ENCODE peak calls at places on chromosomes 13 and 19, in six cellular contexts. One of them, this sample, is unnamed.

GRCh38 chr13:50672025-50672424 is 171.5 kb downstream of the DLEU7 start:
- DNase-seq in endodermal cell: peak; percentile 3
- DNase-seq in thoracic aorta: no peak
- DNase-seq in breast epithelium: no peak
- DNase-seq in keratinocyte: no peak
- DNase-seq in vagina: no peak
- DNase-seq in this sample: no peak

GRCh38 chr19:3618144-3618810 is 8.3 kb downstream of the CACTIN start:
- DNase-seq in endodermal cell: peak; percentile 89
- DNase-seq in thoracic aorta: no peak
- DNase-seq in breast epithelium: no peak
- DNase-seq in keratinocyte: no peak
- DNase-seq in vagina: no peak
- DNase-seq in this sample: peak; percentile 62

GRCh38 chr19:13401388-13401787 is 104.9 kb downstream of the CACNA1A start:
- DNase-seq in endodermal cell: peak; percentile 70
- DNase-seq in thoracic aorta: no peak
- DNase-seq in breast epithelium: no peak
- DNase-seq in keratinocyte: peak; percentile 15
- DNase-seq in vagina: no peak
- DNase-seq in this sample: no peak

GRCh38 chr13:45809810-45810394 is 41.7 kb downstream of the SIAH3 start:
- DNase-seq in endodermal cell: peak; percentile 38
- DNase-seq in thoracic aorta: no peak
- DNase-seq in breast epithelium: no peak
- DNase-seq in keratinocyte: no peak
- DNase-seq in vagina: no peak
- DNase-seq in this sample: no peak

GRCh38 chr19:55703790-55704215 is 28.8 kb downstream of the EPN1 start:
- DNase-seq in endodermal cell: peak; percentile 90
- DNase-seq in thoracic aorta: no peak
- DNase-seq in breast epithelium: no peak
- DNase-seq in keratinocyte: no peak
- DNase-seq in vagina: no peak
- DNase-seq in this sample: peak; percentile 22

GRCh38 chr13:41696163-41697003 is 239.0 kb downstream of the RGCC start:
- DNase-seq in endodermal cell: peak; percentile 48
- DNase-seq in thoracic aorta: no peak
- DNase-seq in breast epithelium: no peak
- DNase-seq in keratinocyte: peak; percentile 78
- DNase-seq in vagina: no peak
- DNase-seq in this sample: no peak

GRCh38 chr13:66537417-66537816 is 692.7 kb downstream of the PCDH9 start:
- DNase-seq in endodermal cell: no peak
- DNase-seq in thoracic aorta: no peak
- DNase-seq in breast epithelium: no peak
- DNase-seq in keratinocyte: no peak
- DNase-seq in vagina: no peak
- DNase-seq in this sample: no peak

GRCh38 chr13:72290962-72291681 is 424.1 kb upstream of the DACH1 start:
- DNase-seq in endodermal cell: peak; percentile 56
- DNase-seq in thoracic aorta: no peak
- DNase-seq in breast epithelium: no peak
- DNase-seq in keratinocyte: peak; percentile 21
- DNase-seq in vagina: no peak
- DNase-seq in this sample: no peak

GRCh38 chr19:39032164-39032918 is at the start of gene FBXO27:
- DNase-seq in endodermal cell: peak; percentile 91
- DNase-seq in thoracic aorta: no peak
- DNase-seq in breast epithelium: peak; percentile 19
- DNase-seq in keratinocyte: no peak
- DNase-seq in vagina: no peak
- DNase-seq in this sample: no peak

GRCh38 chr13:37870895-37871550 is 1.5 kb upstream of the TRPC4 start:
- DNase-seq in endodermal cell: peak; percentile 77
- DNase-seq in thoracic aorta: no peak
- DNase-seq in breast epithelium: no peak
- DNase-seq in keratinocyte: no peak
- DNase-seq in vagina: no peak
- DNase-seq in this sample: no peak

GRCh38 chr19:29704562-29705558 is 10.2 kb downstream of the C19orf12 start:
- DNase-seq in endodermal cell: no peak
- DNase-seq in thoracic aorta: no peak
- DNase-seq in breast epithelium: no peak
- DNase-seq in keratinocyte: no peak
- DNase-seq in vagina: no peak
- DNase-seq in this sample: no peak

GRCh38 chr19:53772943-53773342 is 51.2 kb downstream of the NLRP12 start:
- DNase-seq in endodermal cell: peak; percentile 93
- DNase-seq in thoracic aorta: peak; percentile 9
- DNase-seq in breast epithelium: peak; percentile 21
- DNase-seq in keratinocyte: no peak
- DNase-seq in vagina: no peak
- DNase-seq in this sample: peak; percentile 22

GRCh38 chr13:31053098-31053497 is 108.6 kb downstream of the HSPH1 start:
- DNase-seq in endodermal cell: peak; percentile 38
- DNase-seq in thoracic aorta: no peak
- DNase-seq in breast epithelium: peak; percentile 76
- DNase-seq in keratinocyte: no peak
- DNase-seq in vagina: no peak
- DNase-seq in this sample: no peak

GRCh38 chr19:51777570-51778460 is 16.8 kb downstream of the FPR2 start:
- DNase-seq in endodermal cell: peak; percentile 81
- DNase-seq in thoracic aorta: no peak
- DNase-seq in breast epithelium: peak; percentile 23
- DNase-seq in keratinocyte: no peak
- DNase-seq in vagina: no peak
- DNase-seq in this sample: peak; percentile 37

GRCh38 chr13:28983661-28984060 is 163.5 kb downstream of the MTUS2 start:
- DNase-seq in endodermal cell: peak; percentile 66
- DNase-seq in thoracic aorta: no peak
- DNase-seq in breast epithelium: no peak
- DNase-seq in keratinocyte: no peak
- DNase-seq in vagina: no peak
- DNase-seq in this sample: no peak

GRCh38 chr19:40778045-40778864 is at the start of gene RAB4B:
- DNase-seq in endodermal cell: peak; percentile 100
- DNase-seq in thoracic aorta: peak; percentile 99
- DNase-seq in breast epithelium: peak; percentile 100
- DNase-seq in keratinocyte: peak; percentile 99
- DNase-seq in vagina: peak; percentile 99
- DNase-seq in this sample: peak; percentile 100

GRCh38 chr13:91805605-91806004 is 407.2 kb downstream of the GPC5 start:
- DNase-seq in endodermal cell: no peak
- DNase-seq in thoracic aorta: no peak
- DNase-seq in breast epithelium: no peak
- DNase-seq in keratinocyte: no peak
- DNase-seq in vagina: no peak
- DNase-seq in this sample: no peak

GRCh38 chr19:16142032-16142580 is 1.4 kb upstream of the HSH2D start:
- DNase-seq in endodermal cell: no peak
- DNase-seq in thoracic aorta: no peak
- DNase-seq in breast epithelium: no peak
- DNase-seq in keratinocyte: no peak
- DNase-seq in vagina: no peak
- DNase-seq in this sample: no peak

GRCh38 chr13:91776650-91777193 is 378.3 kb downstream of the GPC5 start:
- DNase-seq in endodermal cell: no peak
- DNase-seq in thoracic aorta: no peak
- DNase-seq in breast epithelium: no peak
- DNase-seq in keratinocyte: no peak
- DNase-seq in vagina: no peak
- DNase-seq in this sample: no peak

GRCh38 chr13:42486711-42487198 is 87.2 kb upstream of the TNFSF11 start:
- DNase-seq in endodermal cell: no peak
- DNase-seq in thoracic aorta: no peak
- DNase-seq in breast epithelium: no peak
- DNase-seq in keratinocyte: no peak
- DNase-seq in vagina: no peak
- DNase-seq in this sample: no peak

GRCh38 chr13:42040730-42041016 is 7.8 kb upstream of the DGKH start:
- DNase-seq in endodermal cell: no peak
- DNase-seq in thoracic aorta: no peak
- DNase-seq in breast epithelium: no peak
- DNase-seq in keratinocyte: no peak
- DNase-seq in vagina: no peak
- DNase-seq in this sample: no peak

GRCh38 chr19:45629704-45630103 is 9.5 kb downstream of the EML2 start:
- DNase-seq in endodermal cell: no peak
- DNase-seq in thoracic aorta: no peak
- DNase-seq in breast epithelium: no peak
- DNase-seq in keratinocyte: no peak
- DNase-seq in vagina: no peak
- DNase-seq in this sample: no peak

GRCh38 chr19:15249912-15250634 is 17.8 kb upstream of the EPHX3 start:
- DNase-seq in endodermal cell: no peak
- DNase-seq in thoracic aorta: peak; percentile 48
- DNase-seq in breast epithelium: peak; percentile 44
- DNase-seq in keratinocyte: no peak
- DNase-seq in vagina: no peak
- DNase-seq in this sample: no peak

GRCh38 chr13:50357586-50358118 is 342.4 kb downstream of the KCNRG start:
- DNase-seq in endodermal cell: no peak
- DNase-seq in thoracic aorta: no peak
- DNase-seq in breast epithelium: peak; percentile 58
- DNase-seq in keratinocyte: no peak
- DNase-seq in vagina: no peak
- DNase-seq in this sample: no peak

GRCh38 chr13:29522044-29522685 is 73.3 kb downstream of the SLC7A1 start:
- DNase-seq in endodermal cell: no peak
- DNase-seq in thoracic aorta: peak; percentile 38
- DNase-seq in breast epithelium: no peak
- DNase-seq in keratinocyte: no peak
- DNase-seq in vagina: no peak
- DNase-seq in this sample: no peak

GRCh38 chr19:8512115-8512967 is 1.6 kb downstream of the ZNF414 start:
- DNase-seq in endodermal cell: peak; percentile 84
- DNase-seq in thoracic aorta: no peak
- DNase-seq in breast epithelium: no peak
- DNase-seq in keratinocyte: no peak
- DNase-seq in vagina: no peak
- DNase-seq in this sample: no peak

GRCh38 chr19:50178859-50179537 is 15.9 kb upstream of the IZUMO2 start:
- DNase-seq in endodermal cell: no peak
- DNase-seq in thoracic aorta: no peak
- DNase-seq in breast epithelium: no peak
- DNase-seq in keratinocyte: no peak
- DNase-seq in vagina: no peak
- DNase-seq in this sample: no peak

GRCh38 chr13:71854401-71854800 is 12.6 kb downstream of the DACH1 start:
- DNase-seq in endodermal cell: no peak
- DNase-seq in thoracic aorta: no peak
- DNase-seq in breast epithelium: no peak
- DNase-seq in keratinocyte: no peak
- DNase-seq in vagina: no peak
- DNase-seq in this sample: no peak

GRCh38 chr19:54299126-54299498 is 13.9 kb downstream of the LILRA5 start:
- DNase-seq in endodermal cell: no peak
- DNase-seq in thoracic aorta: no peak
- DNase-seq in breast epithelium: no peak
- DNase-seq in keratinocyte: no peak
- DNase-seq in vagina: peak; percentile 79
- DNase-seq in this sample: no peak

GRCh38 chr13:106471957-106472543 is 63.4 kb downstream of the EFNB2 start:
- DNase-seq in endodermal cell: peak; percentile 92
- DNase-seq in thoracic aorta: peak; percentile 62
- DNase-seq in breast epithelium: no peak
- DNase-seq in keratinocyte: peak; percentile 94
- DNase-seq in vagina: no peak
- DNase-seq in this sample: no peak

GRCh38 chr19:34181111-34181864 is 9.0 kb downstream of the LSM14A start:
- DNase-seq in endodermal cell: no peak
- DNase-seq in thoracic aorta: no peak
- DNase-seq in breast epithelium: no peak
- DNase-seq in keratinocyte: no peak
- DNase-seq in vagina: no peak
- DNase-seq in this sample: no peak

GRCh38 chr19:34506026-34506370 is 24.4 kb downstream of the WTIP start:
- DNase-seq in endodermal cell: no peak
- DNase-seq in thoracic aorta: no peak
- DNase-seq in breast epithelium: no peak
- DNase-seq in keratinocyte: no peak
- DNase-seq in vagina: no peak
- DNase-seq in this sample: no peak

DNA sequence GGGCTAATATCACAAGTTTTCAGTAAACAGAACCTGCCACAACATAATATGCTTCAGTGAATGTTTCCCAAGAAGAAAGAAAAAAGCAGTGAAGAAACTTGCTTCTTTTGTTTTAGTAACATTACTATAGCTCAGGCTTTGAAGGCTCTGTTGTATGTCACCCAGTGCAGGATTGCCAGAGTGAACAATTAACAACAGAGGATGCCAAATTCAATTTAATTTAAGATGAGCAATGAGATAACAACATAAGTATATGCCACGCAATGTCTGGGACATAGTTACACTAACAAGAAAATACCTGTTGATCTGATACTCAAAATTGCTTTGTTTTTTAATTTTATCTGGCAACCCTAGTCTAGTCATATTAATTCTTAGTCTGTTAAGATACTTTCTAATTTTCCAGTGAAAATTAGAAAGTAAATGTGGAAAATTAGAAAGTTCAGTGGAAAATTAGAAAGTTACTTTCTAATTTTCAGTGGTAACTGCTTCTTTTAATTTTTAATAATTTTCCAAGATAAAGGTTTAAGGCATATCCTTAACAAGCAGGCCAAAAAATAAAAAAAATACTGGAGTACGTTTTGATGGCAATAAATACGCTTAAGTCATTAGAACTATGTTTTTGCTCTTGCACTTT is 336.3 kb downstream of the SLITRK6 start:
- DNase-seq in endodermal cell: no peak
- DNase-seq in thoracic aorta: no peak
- DNase-seq in breast epithelium: no peak
- DNase-seq in keratinocyte: no peak
- DNase-seq in vagina: no peak
- DNase-seq in this sample: no peak
- H3K27ac ChIP-seq in endodermal cell: no peak overlapping the region
- H3K27ac ChIP-seq in thoracic aorta: no peak overlapping the region
- H3K27ac ChIP-seq in breast epithelium: no peak overlapping the region
- H3K27ac ChIP-seq in keratinocyte: no peak overlapping the region
- H3K27ac ChIP-seq in vagina: no peak overlapping the region
- H3K27ac ChIP-seq in this sample: no peak overlapping the region

GRCh38 chr13:89221557-89222158 is 1550.5 kb downstream of the SLITRK5 start:
- DNase-seq in endodermal cell: no peak
- DNase-seq in thoracic aorta: no peak
- DNase-seq in breast epithelium: no peak
- DNase-seq in keratinocyte: no peak
- DNase-seq in vagina: no peak
- DNase-seq in this sample: no peak
- H3K27ac ChIP-seq in endodermal cell: no peak overlapping the region
- H3K27ac ChIP-seq in thoracic aorta: no peak overlapping the region
- H3K27ac ChIP-seq in breast epithelium: no peak overlapping the region
- H3K27ac ChIP-seq in keratinocyte: no peak overlapping the region
- H3K27ac ChIP-seq in vagina: no peak overlapping the region
- H3K27ac ChIP-seq in this sample: no peak overlapping the region

GRCh38 chr13:74035881-74036280 is 98.3 kb downstream of the KLF12 start:
- DNase-seq in endodermal cell: no peak
- DNase-seq in thoracic aorta: no peak
- DNase-seq in breast epithelium: no peak
- DNase-seq in keratinocyte: no peak
- DNase-seq in vagina: no peak
- DNase-seq in this sample: no peak
- H3K27ac ChIP-seq in endodermal cell: no peak overlapping the region
- H3K27ac ChIP-seq in thoracic aorta: no peak overlapping the region
- H3K27ac ChIP-seq in breast epithelium: peak overlapping the region; percentile 81
- H3K27ac ChIP-seq in keratinocyte: peak overlapping the region; percentile 23
- H3K27ac ChIP-seq in vagina: no peak overlapping the region
- H3K27ac ChIP-seq in this sample: no peak overlapping the region

GRCh38 chr19:1868971-1869370 is 5.6 kb upstream of the KLF16 start:
- DNase-seq in endodermal cell: no peak
- DNase-seq in thoracic aorta: no peak
- DNase-seq in breast epithelium: no peak
- DNase-seq in keratinocyte: no peak
- DNase-seq in vagina: no peak
- DNase-seq in this sample: no peak
- H3K27ac ChIP-seq in endodermal cell: no peak overlapping the region
- H3K27ac ChIP-seq in thoracic aorta: no peak overlapping the region
- H3K27ac ChIP-seq in breast epithelium: no peak overlapping the region
- H3K27ac ChIP-seq in keratinocyte: no peak overlapping the region
- H3K27ac ChIP-seq in vagina: no peak overlapping the region
- H3K27ac ChIP-seq in this sample: no peak overlapping the region